ENCODE peak calls at places on chromosomes 11 and 22, in six cellular contexts. One of them, this sample, is unnamed.

GRCh38 chr22:16789860-16790493 is 35.2 kb downstream of the XKR3 start:
- DNase-seq in stimulated activated CD8-positive, alpha-beta memory T cell treated with anti-CD3 and anti-CD28 coated beads, Interleukin-4, amount 100 ng/mL, for 24 hours: no peak
- DNase-seq in activated CD4-positive, alpha-beta T cell treated with anti-CD3 and anti-CD28 coated beads, Interleukin-2, amount 50 U/mL, for 1 hour: no peak
- DNase-seq in psoas muscle: no peak
- DNase-seq in GM04503: no peak
- DNase-seq in activated CD8-positive, alpha-beta memory T cell treated with anti-CD3 and anti-CD28 coated beads, Interleukin-2, amount 50 U/mL, for 48 hours: no peak
- DNase-seq in this sample: no peak

GRCh38 chr22:22716136-22716535 is 71.7 kb downstream of the GGTLC2 start:
- DNase-seq in stimulated activated CD8-positive, alpha-beta memory T cell treated with anti-CD3 and anti-CD28 coated beads, Interleukin-4, amount 100 ng/mL, for 24 hours: no peak
- DNase-seq in activated CD4-positive, alpha-beta T cell treated with anti-CD3 and anti-CD28 coated beads, Interleukin-2, amount 50 U/mL, for 1 hour: no peak
- DNase-seq in psoas muscle: no peak
- DNase-seq in GM04503: no peak
- DNase-seq in activated CD8-positive, alpha-beta memory T cell treated with anti-CD3 and anti-CD28 coated beads, Interleukin-2, amount 50 U/mL, for 48 hours: peak; percentile 10
- DNase-seq in this sample: no peak

GRCh38 chr22:25567305-25567704 is 2.8 kb downstream of the GRK3 start:
- DNase-seq in stimulated activated CD8-positive, alpha-beta memory T cell treated with anti-CD3 and anti-CD28 coated beads, Interleukin-4, amount 100 ng/mL, for 24 hours: no peak
- DNase-seq in activated CD4-positive, alpha-beta T cell treated with anti-CD3 and anti-CD28 coated beads, Interleukin-2, amount 50 U/mL, for 1 hour: no peak
- DNase-seq in psoas muscle: no peak
- DNase-seq in GM04503: no peak
- DNase-seq in activated CD8-positive, alpha-beta memory T cell treated with anti-CD3 and anti-CD28 coated beads, Interleukin-2, amount 50 U/mL, for 48 hours: no peak
- DNase-seq in this sample: no peak

GRCh38 chr11:61814242-61814957 is 2.4 kb downstream of the FADS1 start:
- DNase-seq in stimulated activated CD8-positive, alpha-beta memory T cell treated with anti-CD3 and anti-CD28 coated beads, Interleukin-4, amount 100 ng/mL, for 24 hours: no peak
- DNase-seq in activated CD4-positive, alpha-beta T cell treated with anti-CD3 and anti-CD28 coated beads, Interleukin-2, amount 50 U/mL, for 1 hour: no peak
- DNase-seq in psoas muscle: peak; percentile 39
- DNase-seq in GM04503: no peak
- DNase-seq in activated CD8-positive, alpha-beta memory T cell treated with anti-CD3 and anti-CD28 coated beads, Interleukin-2, amount 50 U/mL, for 48 hours: no peak
- DNase-seq in this sample: no peak

GRCh38 chr11:77559686-77560425 is 29.9 kb upstream of the AQP11 start:
- DNase-seq in stimulated activated CD8-positive, alpha-beta memory T cell treated with anti-CD3 and anti-CD28 coated beads, Interleukin-4, amount 100 ng/mL, for 24 hours: no peak
- DNase-seq in activated CD4-positive, alpha-beta T cell treated with anti-CD3 and anti-CD28 coated beads, Interleukin-2, amount 50 U/mL, for 1 hour: no peak
- DNase-seq in psoas muscle: no peak
- DNase-seq in GM04503: peak; percentile 76
- DNase-seq in activated CD8-positive, alpha-beta memory T cell treated with anti-CD3 and anti-CD28 coated beads, Interleukin-2, amount 50 U/mL, for 48 hours: no peak
- DNase-seq in this sample: no peak

GRCh38 chr11:113664981-113665710 is 41.0 kb downstream of the TMPRSS5 start:
- DNase-seq in stimulated activated CD8-positive, alpha-beta memory T cell treated with anti-CD3 and anti-CD28 coated beads, Interleukin-4, amount 100 ng/mL, for 24 hours: no peak
- DNase-seq in activated CD4-positive, alpha-beta T cell treated with anti-CD3 and anti-CD28 coated beads, Interleukin-2, amount 50 U/mL, for 1 hour: no peak
- DNase-seq in psoas muscle: no peak
- DNase-seq in GM04503: no peak
- DNase-seq in activated CD8-positive, alpha-beta memory T cell treated with anti-CD3 and anti-CD28 coated beads, Interleukin-2, amount 50 U/mL, for 48 hours: no peak
- DNase-seq in this sample: no peak

GRCh38 chr11:44470849-44471248 is 94.6 kb upstream of the CD82 start:
- DNase-seq in stimulated activated CD8-positive, alpha-beta memory T cell treated with anti-CD3 and anti-CD28 coated beads, Interleukin-4, amount 100 ng/mL, for 24 hours: no peak
- DNase-seq in activated CD4-positive, alpha-beta T cell treated with anti-CD3 and anti-CD28 coated beads, Interleukin-2, amount 50 U/mL, for 1 hour: no peak
- DNase-seq in psoas muscle: no peak
- DNase-seq in GM04503: no peak
- DNase-seq in activated CD8-positive, alpha-beta memory T cell treated with anti-CD3 and anti-CD28 coated beads, Interleukin-2, amount 50 U/mL, for 48 hours: no peak
- DNase-seq in this sample: no peak

GRCh38 chr22:46688949-46689348 is 49.1 kb downstream of the CERK start:
- DNase-seq in stimulated activated CD8-positive, alpha-beta memory T cell treated with anti-CD3 and anti-CD28 coated beads, Interleukin-4, amount 100 ng/mL, for 24 hours: no peak
- DNase-seq in activated CD4-positive, alpha-beta T cell treated with anti-CD3 and anti-CD28 coated beads, Interleukin-2, amount 50 U/mL, for 1 hour: no peak
- DNase-seq in psoas muscle: no peak
- DNase-seq in GM04503: no peak
- DNase-seq in activated CD8-positive, alpha-beta memory T cell treated with anti-CD3 and anti-CD28 coated beads, Interleukin-2, amount 50 U/mL, for 48 hours: no peak
- DNase-seq in this sample: no peak

GRCh38 chr22:37275134-37275533 is 7.2 kb upstream of the CYTH4 start:
- DNase-seq in stimulated activated CD8-positive, alpha-beta memory T cell treated with anti-CD3 and anti-CD28 coated beads, Interleukin-4, amount 100 ng/mL, for 24 hours: no peak
- DNase-seq in activated CD4-positive, alpha-beta T cell treated with anti-CD3 and anti-CD28 coated beads, Interleukin-2, amount 50 U/mL, for 1 hour: no peak
- DNase-seq in psoas muscle: no peak
- DNase-seq in GM04503: no peak
- DNase-seq in activated CD8-positive, alpha-beta memory T cell treated with anti-CD3 and anti-CD28 coated beads, Interleukin-2, amount 50 U/mL, for 48 hours: no peak
- DNase-seq in this sample: no peak

GRCh38 chr11:67269401-67270255 is 3.4 kb downstream of the GRK2 start:
- DNase-seq in stimulated activated CD8-positive, alpha-beta memory T cell treated with anti-CD3 and anti-CD28 coated beads, Interleukin-4, amount 100 ng/mL, for 24 hours: no peak
- DNase-seq in activated CD4-positive, alpha-beta T cell treated with anti-CD3 and anti-CD28 coated beads, Interleukin-2, amount 50 U/mL, for 1 hour: no peak
- DNase-seq in psoas muscle: no peak
- DNase-seq in GM04503: no peak
- DNase-seq in activated CD8-positive, alpha-beta memory T cell treated with anti-CD3 and anti-CD28 coated beads, Interleukin-2, amount 50 U/mL, for 48 hours: no peak
- DNase-seq in this sample: no peak

GRCh38 chr11:70029831-70030811 is 48.0 kb upstream of the ANO1 start:
- DNase-seq in stimulated activated CD8-positive, alpha-beta memory T cell treated with anti-CD3 and anti-CD28 coated beads, Interleukin-4, amount 100 ng/mL, for 24 hours: no peak
- DNase-seq in activated CD4-positive, alpha-beta T cell treated with anti-CD3 and anti-CD28 coated beads, Interleukin-2, amount 50 U/mL, for 1 hour: no peak
- DNase-seq in psoas muscle: no peak
- DNase-seq in GM04503: no peak
- DNase-seq in activated CD8-positive, alpha-beta memory T cell treated with anti-CD3 and anti-CD28 coated beads, Interleukin-2, amount 50 U/mL, for 48 hours: no peak
- DNase-seq in this sample: no peak

GRCh38 chr22:20571531-20572007 is 64.2 kb downstream of the MED15 start:
- DNase-seq in stimulated activated CD8-positive, alpha-beta memory T cell treated with anti-CD3 and anti-CD28 coated beads, Interleukin-4, amount 100 ng/mL, for 24 hours: peak; percentile 52
- DNase-seq in activated CD4-positive, alpha-beta T cell treated with anti-CD3 and anti-CD28 coated beads, Interleukin-2, amount 50 U/mL, for 1 hour: peak; percentile 67
- DNase-seq in psoas muscle: peak; percentile 64
- DNase-seq in GM04503: no peak
- DNase-seq in activated CD8-positive, alpha-beta memory T cell treated with anti-CD3 and anti-CD28 coated beads, Interleukin-2, amount 50 U/mL, for 48 hours: peak; percentile 91
- DNase-seq in this sample: peak; percentile 53

GRCh38 chr11:65186701-65187100 is 5.0 kb downstream of the CAPN1 start:
- DNase-seq in stimulated activated CD8-positive, alpha-beta memory T cell treated with anti-CD3 and anti-CD28 coated beads, Interleukin-4, amount 100 ng/mL, for 24 hours: no peak
- DNase-seq in activated CD4-positive, alpha-beta T cell treated with anti-CD3 and anti-CD28 coated beads, Interleukin-2, amount 50 U/mL, for 1 hour: no peak
- DNase-seq in psoas muscle: no peak
- DNase-seq in GM04503: no peak
- DNase-seq in activated CD8-positive, alpha-beta memory T cell treated with anti-CD3 and anti-CD28 coated beads, Interleukin-2, amount 50 U/mL, for 48 hours: peak; percentile 42
- DNase-seq in this sample: no peak

GRCh38 chr11:28770806-28771205 is 662.6 kb downstream of the METTL15 start:
- DNase-seq in stimulated activated CD8-positive, alpha-beta memory T cell treated with anti-CD3 and anti-CD28 coated beads, Interleukin-4, amount 100 ng/mL, for 24 hours: no peak
- DNase-seq in activated CD4-positive, alpha-beta T cell treated with anti-CD3 and anti-CD28 coated beads, Interleukin-2, amount 50 U/mL, for 1 hour: no peak
- DNase-seq in psoas muscle: no peak
- DNase-seq in GM04503: no peak
- DNase-seq in activated CD8-positive, alpha-beta memory T cell treated with anti-CD3 and anti-CD28 coated beads, Interleukin-2, amount 50 U/mL, for 48 hours: no peak
- DNase-seq in this sample: no peak

GRCh38 chr11:122398167-122398566 is 257.4 kb upstream of the UBASH3B start:
- DNase-seq in stimulated activated CD8-positive, alpha-beta memory T cell treated with anti-CD3 and anti-CD28 coated beads, Interleukin-4, amount 100 ng/mL, for 24 hours: no peak
- DNase-seq in activated CD4-positive, alpha-beta T cell treated with anti-CD3 and anti-CD28 coated beads, Interleukin-2, amount 50 U/mL, for 1 hour: no peak
- DNase-seq in psoas muscle: no peak
- DNase-seq in GM04503: no peak
- DNase-seq in activated CD8-positive, alpha-beta memory T cell treated with anti-CD3 and anti-CD28 coated beads, Interleukin-2, amount 50 U/mL, for 48 hours: no peak
- DNase-seq in this sample: no peak

GRCh38 chr11:24932110-24933000 is 435.5 kb downstream of the LUZP2 start:
- DNase-seq in stimulated activated CD8-positive, alpha-beta memory T cell treated with anti-CD3 and anti-CD28 coated beads, Interleukin-4, amount 100 ng/mL, for 24 hours: no peak
- DNase-seq in activated CD4-positive, alpha-beta T cell treated with anti-CD3 and anti-CD28 coated beads, Interleukin-2, amount 50 U/mL, for 1 hour: no peak
- DNase-seq in psoas muscle: no peak
- DNase-seq in GM04503: no peak
- DNase-seq in activated CD8-positive, alpha-beta memory T cell treated with anti-CD3 and anti-CD28 coated beads, Interleukin-2, amount 50 U/mL, for 48 hours: no peak
- DNase-seq in this sample: no peak

This sample was measured in central memory CD4-positive, alpha-beta T cell.